ENCODE peak calls at places on chromosomes 13 and 19, in four cellular contexts. K is K562, Y is HepG2, B is GM12878. Z is an unnamed sample.
A peak's percentile ranks its signal among the peaks of the same experiment; 100 is the strongest.

GRCh38 chr19:15841875-15842569 is 26.6 kb upstream of the OR10H1 start:
- DNase-seq in K (peak; percentile 50), Y (no peak), B (no peak), Z (no peak)

GRCh38 chr13:92487238-92487637 is 739.4 kb upstream of the GPC6 start:
- DNase-seq in K (no peak), Y (no peak), B (no peak), Z (no peak)

GRCh38 chr19:12745166-12745897 is 6.3 kb upstream of the BEST2 start:
- DNase-seq in K (no peak), Y (no peak), B (no peak), Z (no peak)

GRCh38 chr13:32016119-32016518 is 15.5 kb upstream of the FRY start:
- DNase-seq in K (no peak), Y (no peak), B (no peak), Z (no peak)

GRCh38 chr13:18959996-18960395 is 221.6 kb downstream of the TUBA3C start:
- DNase-seq in K (no peak), Y (no peak), B (no peak), Z (no peak)

GRCh38 chr13:111914241-111915103 is 152.5 kb upstream of the SOX1 start:
- DNase-seq in K (no peak), Y (no peak), B (no peak), Z (no peak)

GRCh38 chr13:98478134-98479129 is 98.5 kb downstream of the STK24 start:
- DNase-seq in K (peak; percentile 35), Y (no peak), B (peak; percentile 62), Z (peak; percentile 24)

GRCh38 chr13:33744589-33745369 is 73.2 kb upstream of the RFC3 start:
- DNase-seq in K (no peak), Y (no peak), B (no peak), Z (no peak)

GRCh38 chr19:50695251-50696064 is 24.1 kb downstream of the SHANK1 start:
- DNase-seq in K (peak; percentile 87), Y (no peak), B (no peak), Z (no peak)

GRCh38 chr13:112652512-112653458 is 37.1 kb upstream of the ATP11A start:
- DNase-seq in K (no peak), Y (no peak), B (no peak), Z (no peak)

GRCh38 chr13:109787135-109787954 is 962 bp upstream of the IRS2 start:
- DNase-seq in K (peak; percentile 41), Y (no peak), B (no peak), Z (peak; percentile 25)
- TF ChIP-seq POLR2AphosphoS5 in K (no peak), Y (no peak), B (no peak), Z (no peak)

DNA sequence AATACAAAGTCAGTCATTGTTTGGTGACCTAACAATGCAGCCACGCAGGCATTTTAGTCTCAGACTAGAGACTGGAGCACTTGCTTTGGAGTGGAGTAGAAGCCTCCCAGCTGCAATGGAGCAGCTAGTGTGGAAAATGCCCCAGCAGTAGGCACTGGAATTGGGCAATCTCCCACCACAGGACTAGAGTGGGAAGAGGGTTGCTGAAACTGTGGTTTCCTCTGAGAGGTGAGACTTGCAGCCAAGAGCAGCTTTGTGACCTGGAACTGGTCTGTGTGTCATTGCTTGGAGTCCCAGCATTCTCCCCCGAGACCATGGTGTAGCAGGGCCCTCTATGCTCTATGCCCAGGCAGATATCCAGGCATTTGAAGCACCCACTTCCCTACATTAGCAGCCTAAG is 556.3 kb downstream of the UQCRFS1 start:
- DNase-seq in K (no peak), Y (no peak), B (no peak), Z (no peak)
- TF ChIP-seq MYC in K (no peak), Y (no peak), B (no peak), Z (no peak)

DNA sequence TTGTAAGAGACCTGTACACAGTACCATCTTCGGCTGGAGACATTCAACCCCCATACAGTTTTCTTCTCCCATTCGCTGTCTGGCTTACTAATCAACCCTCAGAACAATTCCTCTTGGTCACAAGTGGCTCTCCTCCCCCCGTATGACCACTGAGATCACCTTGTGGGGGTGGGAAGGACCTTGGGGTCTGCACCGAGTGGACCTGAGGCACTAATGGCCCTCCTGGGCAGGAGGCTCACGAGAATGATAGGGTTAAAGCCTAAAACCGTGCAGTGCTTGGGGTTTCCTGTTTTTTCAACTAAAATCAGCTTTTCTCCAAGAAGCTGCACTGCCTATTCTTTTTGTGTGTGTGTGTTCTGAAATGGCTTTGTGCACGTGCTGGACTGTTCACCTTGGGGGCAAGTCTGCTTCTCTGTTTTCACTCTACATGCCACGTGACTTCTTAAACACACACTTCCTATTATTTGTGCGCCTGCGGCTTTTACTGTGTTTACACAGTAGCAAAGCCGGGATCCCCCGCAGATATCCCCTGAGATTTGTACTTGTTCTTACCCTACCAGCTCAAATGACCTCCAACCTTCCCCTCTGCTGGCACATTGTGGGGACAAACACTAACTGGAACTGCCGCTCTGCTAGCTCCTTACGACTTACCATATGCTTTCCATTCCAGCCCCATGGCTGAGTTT is 12.3 kb downstream of the RBM26 start:
- DNase-seq in K (no peak), Y (peak; percentile 93), B (no peak), Z (peak; percentile 83)
- TF ChIP-seq POLR2AphosphoS5 in K (peak; percentile 23), Y (no peak), B (no peak), Z (no peak)

DNA sequence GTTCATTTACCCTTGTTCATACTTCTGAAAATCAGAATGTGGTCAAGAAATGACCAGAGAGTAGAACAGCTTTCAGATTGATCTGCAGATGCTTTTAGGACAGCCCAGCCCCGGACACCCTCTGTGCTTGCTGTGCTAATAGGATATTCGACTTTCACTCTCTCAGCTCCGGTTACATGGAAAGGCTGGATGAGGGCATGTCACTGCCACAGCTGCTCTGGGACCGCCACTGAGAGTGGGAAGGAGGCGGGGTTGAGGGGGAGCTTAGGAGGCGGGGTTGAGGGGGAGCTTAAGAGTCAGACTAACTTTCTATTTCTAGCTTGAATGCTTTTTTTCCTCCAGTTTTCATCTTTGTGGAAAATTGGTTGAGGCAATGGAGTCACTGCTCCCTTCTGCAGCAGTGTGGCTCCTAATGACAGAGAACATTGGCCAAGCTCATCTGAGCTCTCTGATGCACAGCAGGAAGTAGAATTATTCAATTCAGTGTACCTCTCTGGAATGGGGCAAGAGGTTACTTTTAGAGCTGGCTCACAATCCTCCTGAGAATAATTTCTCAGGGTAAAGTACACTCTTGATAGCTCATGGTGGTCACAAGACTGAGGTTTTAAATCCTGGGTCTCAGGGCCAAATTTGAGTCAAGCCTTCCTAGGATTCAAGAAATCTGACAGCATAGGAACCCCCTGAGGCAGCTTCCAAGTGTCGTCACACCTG is 74.6 kb upstream of the NPAS1 start:
- DNase-seq in K (peak; percentile 31), Y (no peak), B (no peak), Z (peak; percentile 54)
- TF ChIP-seq MYC in K (no peak), Y (no peak), B (no peak), Z (no peak)

DNA sequence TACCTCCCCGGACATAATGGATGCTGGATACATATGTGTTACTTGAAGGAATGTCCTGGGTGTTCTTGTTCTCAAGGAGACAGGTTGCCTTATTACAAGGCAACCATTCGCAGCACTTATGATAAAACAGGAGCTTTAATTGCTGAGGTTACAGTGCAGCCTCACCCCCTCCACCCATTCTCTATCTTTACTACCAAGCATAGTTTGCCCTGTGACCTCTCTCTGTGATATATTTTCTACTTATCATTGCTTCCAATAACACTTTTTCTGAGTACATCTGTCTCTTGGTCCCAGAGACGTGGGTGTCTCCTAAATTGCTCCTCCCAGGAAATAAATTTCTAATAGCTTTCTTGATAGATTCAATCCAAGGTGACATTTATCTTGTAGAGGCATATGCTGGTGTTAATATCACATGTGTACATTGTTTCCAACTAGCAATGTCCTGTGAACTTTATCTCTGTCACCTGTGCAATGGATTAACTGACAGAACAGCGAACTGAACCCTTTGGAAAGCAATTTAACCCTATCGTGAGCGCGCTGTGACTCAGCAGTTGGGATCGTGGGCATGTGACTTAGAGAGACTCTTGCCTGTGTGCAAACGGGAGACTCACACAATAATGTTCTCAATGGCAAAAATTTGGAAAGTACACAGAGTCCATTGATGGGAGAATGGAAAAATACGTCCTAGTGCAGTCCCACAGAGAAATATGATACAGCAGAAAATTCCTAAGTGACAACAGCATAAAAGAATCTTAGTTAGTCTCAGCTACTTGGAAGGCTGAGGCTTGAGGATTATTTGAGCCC is 6.9 kb upstream of the MAP2K2 start:
- DNase-seq in K (peak; percentile 62), Y (peak; percentile 93), B (no peak), Z (no peak)
- TF ChIP-seq POLR2AphosphoS5 in K (peak; percentile 87), Y (no peak), B (no peak), Z (no peak)

DNA sequence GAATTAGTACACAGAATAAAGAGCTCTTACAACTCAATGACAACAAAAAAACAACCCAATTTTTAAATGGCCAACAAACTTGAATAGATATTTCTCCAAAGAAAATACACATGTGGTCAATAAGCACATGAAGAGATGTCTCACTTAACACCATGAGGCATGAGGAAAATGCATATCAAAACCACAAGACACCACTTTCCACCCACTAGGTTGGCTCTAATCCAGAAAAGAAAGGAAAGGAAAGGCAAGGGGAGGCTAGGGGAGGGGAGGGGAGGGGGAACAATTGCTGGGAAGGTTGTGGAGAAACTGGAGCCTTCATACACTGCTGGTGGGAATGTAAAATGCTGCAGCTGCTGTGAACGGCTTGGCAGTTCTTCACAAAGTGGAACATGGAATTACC is 854.3 kb downstream of the UQCRFS1 start:
- DNase-seq in K (no peak), Y (no peak), B (no peak), Z (no peak)
- TF ChIP-seq MYC in K (no peak), Y (no peak), B (no peak), Z (no peak)

GRCh38 chr19:18473706-18474087 is 35.8 kb upstream of the ISYNA1 start:
- DNase-seq in K (no peak), Y (no peak), B (no peak), Z (no peak)
- TF ChIP-seq POLR2AphosphoS5 in K (no peak), Y (no peak), B (no peak), Z (no peak)

DNA sequence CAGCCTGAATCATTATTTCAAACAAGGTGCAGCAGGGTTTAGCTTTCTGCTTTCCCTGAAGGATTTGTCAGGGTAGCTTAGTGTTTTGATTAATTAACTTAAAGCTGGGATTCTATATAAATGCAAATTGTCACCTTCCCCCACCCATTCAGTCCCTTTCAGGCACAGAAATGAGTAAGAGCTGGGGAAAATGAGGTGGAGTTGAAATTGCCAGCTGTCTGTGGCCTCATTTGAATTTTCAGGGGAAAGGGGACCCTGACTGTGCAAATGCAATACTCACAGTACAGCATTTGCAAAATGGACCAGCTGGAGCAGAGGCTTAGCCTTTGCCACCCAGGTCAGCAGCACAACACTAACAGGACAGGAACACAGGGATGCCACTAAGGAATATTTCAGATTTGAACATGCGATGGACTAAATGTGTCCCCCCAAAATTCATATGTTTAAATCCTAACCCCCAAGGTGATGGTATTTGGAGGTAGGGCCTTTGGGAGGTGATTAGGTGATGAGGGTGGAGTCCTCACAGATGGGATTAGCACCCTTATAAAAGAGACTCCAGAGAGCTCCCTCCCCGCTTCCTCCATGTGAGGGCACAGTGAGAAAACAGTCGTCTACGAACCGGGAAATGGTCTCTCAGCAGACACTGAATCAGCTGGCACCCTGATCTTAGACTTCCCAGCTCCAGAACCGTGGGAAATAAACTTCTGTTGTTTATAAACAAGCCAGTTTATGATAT is 59.5 kb upstream of the CYSLTR2 start:
- DNase-seq in K (no peak), Y (no peak), B (no peak), Z (peak; percentile 48)
- TF ChIP-seq MYC in K (no peak), Y (no peak), B (no peak), Z (no peak)

GRCh38 chr19:17402982-17403855 is 2.2 kb downstream of the BST2 start:
- DNase-seq in K (peak; percentile 97), Y (no peak), B (no peak), Z (peak; percentile 28)
- TF ChIP-seq POLR2AphosphoS5 in K (no peak), Y (no peak), B (no peak), Z (no peak)